ENCODE peak calls at places on chromosomes 3 and 15, in eight cellular contexts. One of them, this sample, is unnamed.
A peak's percentile ranks its signal among the peaks of the same experiment; 100 is the strongest.

GRCh38 chr3:188707396-188708288 is 464.1 kb upstream of the TPRG1 start:
- DNase-seq in uterus: no peak
- DNase-seq in Caki2: no peak
- DNase-seq in fibroblast of lung: no peak
- DNase-seq in tibial artery: no peak
- DNase-seq in LoVo: no peak
- DNase-seq in non-pigmented ciliary epithelial cell: no peak
- DNase-seq in hepatic stellate cell: no peak
- DNase-seq in this sample: no peak

GRCh38 chr3:156751461-156752025 is 74.6 kb upstream of the LEKR1 start:
- DNase-seq in fibroblast of lung: peak; percentile 84
- DNase-seq in non-pigmented ciliary epithelial cell: no peak
- DNase-seq in LoVo: peak; percentile 53
- DNase-seq in tibial artery: peak; percentile 52
- DNase-seq in hepatic stellate cell: peak; percentile 37
- DNase-seq in uterus: peak; percentile 65
- DNase-seq in Caki2: no peak
- DNase-seq in this sample: peak; percentile 62

GRCh38 chr3:146953523-146954125 is 348.5 kb upstream of the PLSCR5 start:
- DNase-seq in fibroblast of lung: no peak
- DNase-seq in LoVo: no peak
- DNase-seq in non-pigmented ciliary epithelial cell: no peak
- DNase-seq in Caki2: peak; percentile 53
- DNase-seq in hepatic stellate cell: no peak
- DNase-seq in tibial artery: no peak
- DNase-seq in uterus: no peak
- DNase-seq in this sample: no peak

GRCh38 chr3:99313481-99313880 is 324.9 kb upstream of the COL8A1 start:
- DNase-seq in hepatic stellate cell: no peak
- DNase-seq in tibial artery: no peak
- DNase-seq in Caki2: no peak
- DNase-seq in LoVo: no peak
- DNase-seq in non-pigmented ciliary epithelial cell: no peak
- DNase-seq in uterus: no peak
- DNase-seq in fibroblast of lung: peak; percentile 83
- DNase-seq in this sample: no peak

GRCh38 chr15:77482570-77482969 is 61.9 kb downstream of the HMG20A start:
- DNase-seq in hepatic stellate cell: no peak
- DNase-seq in LoVo: no peak
- DNase-seq in non-pigmented ciliary epithelial cell: no peak
- DNase-seq in tibial artery: no peak
- DNase-seq in Caki2: no peak
- DNase-seq in fibroblast of lung: peak; percentile 78
- DNase-seq in uterus: no peak
- DNase-seq in this sample: peak; percentile 54

GRCh38 chr15:52306270-52306669 is 10.7 kb upstream of the MYO5C start:
- DNase-seq in non-pigmented ciliary epithelial cell: peak; percentile 47
- DNase-seq in fibroblast of lung: peak; percentile 64
- DNase-seq in uterus: no peak
- DNase-seq in tibial artery: no peak
- DNase-seq in hepatic stellate cell: no peak
- DNase-seq in Caki2: no peak
- DNase-seq in LoVo: no peak
- DNase-seq in this sample: peak; percentile 72

GRCh38 chr15:69931159-69931558 is 166.6 kb downstream of the TLE3 start:
- DNase-seq in uterus: no peak
- DNase-seq in non-pigmented ciliary epithelial cell: no peak
- DNase-seq in hepatic stellate cell: no peak
- DNase-seq in LoVo: no peak
- DNase-seq in tibial artery: no peak
- DNase-seq in fibroblast of lung: no peak
- DNase-seq in Caki2: no peak
- DNase-seq in this sample: no peak

GRCh38 chr15:91867581-91868026 is 14.1 kb downstream of the SLCO3A1 start:
- DNase-seq in Caki2: peak; percentile 96
- DNase-seq in uterus: peak; percentile 76
- DNase-seq in fibroblast of lung: peak; percentile 94
- DNase-seq in LoVo: peak; percentile 73
- DNase-seq in tibial artery: peak; percentile 69
- DNase-seq in hepatic stellate cell: peak; percentile 81
- DNase-seq in non-pigmented ciliary epithelial cell: peak; percentile 35
- DNase-seq in this sample: peak; percentile 76